ENCODE peak calls at places on chromosomes 3 and 15, in five cellular contexts. O is left ventricle myocardium inferior, P is HAP-1, D is GM23338, Z is heart left ventricle. V is an unnamed sample. For H3K36me3 and H3K27me3, the result is how much of the 10 kb centered on the place peaks cover.

GRCh38 chr3:62183087-62183486 is 190.3 kb downstream of the FEZF2 start:
- DNase-seq in P (no peak), Z (peak), D (no peak), O (no peak), V (no peak)

GRCh38 chr15:68407141-68407885 is 24.6 kb downstream of the ITGA11 start:
- DNase-seq in O (no peak), Z (no peak), P (peak), D (no peak), V (peak)

GRCh38 chr3:73547427-73548036 is 77.2 kb downstream of the PDZRN3 start:
- DNase-seq in Z (no peak), P (no peak), D (peak), O (no peak), V (peak)

GRCh38 chr3:98263944-98264343 is at the start of gene OR5H6:
- DNase-seq in O (no peak), D (no peak), P (no peak), Z (no peak), V (no peak)

GRCh38 chr3:42505203-42505848 is 2.9 kb downstream of the VIPR1 start:
- DNase-seq in O (no peak), D (no peak), P (peak), Z (no peak), V (peak)

GRCh38 chr3:145395421-145395820 is 765.6 kb downstream of the PLOD2 start:
- DNase-seq in Z (no peak), D (no peak), O (no peak), P (no peak), V (no peak)

GRCh38 chr15:28967071-28967470 is 81.3 kb downstream of the APBA2 start:
- DNase-seq in P (no peak), O (no peak), Z (no peak), D (no peak), V (no peak)

GRCh38 chr3:184539801-184540440 is 21.7 kb upstream of the EPHB3 start:
- DNase-seq in O (no peak), Z (no peak), D (peak), P (no peak), V (peak)

GRCh38 chr15:97881568-97881967 is 78.9 kb upstream of the ARRDC4 start:
- DNase-seq in O (no peak), P (no peak), Z (no peak), D (peak), V (no peak)

GRCh38 chr3:170055209-170055608 is 17.4 kb downstream of the GPR160 start:
- DNase-seq in P (no peak), Z (no peak), D (no peak), O (no peak), V (no peak)

GRCh38 chr3:8756671-8757070 is 12.7 kb downstream of the OXTR start:
- DNase-seq in P (no peak), O (no peak), D (no peak), Z (no peak), V (no peak)

GRCh38 chr15:91549581-91549980 is 303.9 kb upstream of the SLCO3A1 start:
- DNase-seq in O (no peak), D (no peak), P (no peak), Z (no peak), V (no peak)

GRCh38 chr3:159907828-159908227 is 80.8 kb upstream of the IL12A start:
- DNase-seq in O (no peak), Z (no peak), D (no peak), P (no peak), V (no peak)

GRCh38 chr15:64452988-64453688 is 7.2 kb upstream of the ZNF609 start:
- DNase-seq in P (peak), Z (peak), D (no peak), O (peak), V (no peak)

GRCh38 chr3:130834476-130834875 is 59.4 kb upstream of the ATP2C1 start:
- DNase-seq in O (no peak), Z (no peak), P (no peak), D (no peak), V (no peak)

GRCh38 chr3:196016485-196016884 is 65.4 kb downstream of the TFRC start:
- DNase-seq in O (no peak), P (no peak), Z (no peak), D (no peak), V (no peak)

GRCh38 chr3:94433811-94434210 is 370.9 kb downstream of the NSUN3 start:
- DNase-seq in O (no peak), D (no peak), P (no peak), Z (no peak), V (no peak)

GRCh38 chr15:78001656-78002055 is 75.9 kb downstream of the TBC1D2B start:
- DNase-seq in D (no peak), Z (no peak), P (no peak), O (no peak), V (no peak)

GRCh38 chr15:78004919-78005634 is 72.4 kb downstream of the TBC1D2B start:
- DNase-seq in Z (peak), D (no peak), O (peak), P (no peak), V (peak)

GRCh38 chr15:78002996-78003395 is 74.5 kb downstream of the TBC1D2B start:
- DNase-seq in Z (no peak), O (no peak), P (no peak), D (no peak), V (no peak)

GRCh38 chr15:78004222-78004727 is 73.2 kb downstream of the TBC1D2B start:
- DNase-seq in D (no peak), P (no peak), O (no peak), Z (no peak), V (no peak)

GRCh38 chr15:78003539-78004008 is 73.9 kb downstream of the TBC1D2B start:
- DNase-seq in Z (no peak), D (no peak), P (no peak), O (no peak), V (no peak)
- H3K36me3 ChIP-seq in Z (under half), D (under half), P (half or more), O (under half), V (under half)

GRCh38 chr15:45105586-45105985 is 8.4 kb downstream of the DUOX2 start:
- DNase-seq in O (no peak), P (no peak), D (no peak), Z (no peak), V (no peak)
- H3K27me3 ChIP-seq in O (half or more), P (under half), D (under half), Z (under half), V (under half)

DNA sequence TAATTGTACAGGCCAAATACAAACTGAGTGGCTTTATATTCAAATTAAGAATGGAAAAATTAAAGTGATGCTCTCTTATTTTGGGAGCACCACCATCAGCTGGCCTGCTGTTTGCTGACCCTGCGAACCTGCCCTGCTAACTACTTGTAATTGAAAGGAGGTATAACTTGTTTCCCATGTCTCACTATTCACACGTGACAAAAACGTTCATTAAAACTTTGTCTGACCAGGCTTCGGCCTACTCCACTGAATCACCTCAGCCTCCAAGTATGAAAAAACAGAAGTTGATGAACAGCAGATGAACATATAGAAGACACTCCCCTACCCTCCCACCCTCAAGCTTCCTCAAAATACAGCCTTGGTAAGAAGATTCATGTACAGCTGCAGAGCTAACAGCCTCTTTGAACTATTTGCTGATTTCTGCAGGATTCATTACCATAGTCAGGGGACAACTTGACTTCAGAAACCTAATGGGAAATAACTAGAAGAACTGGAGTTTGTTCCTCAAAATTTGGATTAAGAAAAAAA is 10.6 kb downstream of the RBM15B start:
- DNase-seq in P (no peak), Z (no peak), O (no peak), D (no peak), V (no peak)
- H3K36me3 ChIP-seq in P (half or more), Z (under half), O (half or more), D (under half), V (under half)

GRCh38 chr15:74827632-74828031 is 1.2 kb downstream of the CPLX3 start:
- DNase-seq in D (no peak), Z (no peak), P (no peak), O (no peak), V (no peak)
- H3K27me3 ChIP-seq in D (under half), Z (under half), P (half or more), O (under half), V (under half)

GRCh38 chr3:141878812-141879211 is 2.4 kb downstream of the ATP1B3 start:
- DNase-seq in D (no peak), O (no peak), P (peak), Z (no peak), V (peak)

GRCh38 chr3:141876891-141877561 is 583 bp downstream of the ATP1B3 start:
- DNase-seq in O (peak), Z (peak), D (peak), P (peak), V (peak)

GRCh38 chr3:141878326-141878725 is 1.9 kb downstream of the ATP1B3 start:
- DNase-seq in P (no peak), Z (no peak), D (no peak), O (no peak), V (no peak)

GRCh38 chr3:141877911-141878310 is 1.5 kb downstream of the ATP1B3 start:
- DNase-seq in Z (no peak), D (peak), O (no peak), P (peak), V (peak)

DNA sequence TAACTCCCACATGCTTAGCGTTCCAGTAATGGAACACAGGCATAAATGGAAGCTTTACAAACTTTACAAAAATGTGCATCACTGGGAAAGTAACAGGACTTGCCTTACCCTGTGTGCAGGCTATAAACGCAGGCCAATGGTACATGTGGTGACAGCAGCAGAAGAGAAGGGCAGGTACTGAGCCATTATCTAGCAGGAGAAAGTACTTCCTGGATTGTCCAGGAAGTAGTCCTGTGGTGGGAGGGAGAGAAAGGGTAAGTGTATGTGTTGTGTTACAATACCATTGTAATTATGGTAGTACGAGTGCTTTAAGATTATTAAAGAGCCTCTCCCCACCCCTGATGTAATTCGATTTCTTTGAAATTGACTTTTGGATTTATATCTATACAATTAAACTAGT is 5.3 kb downstream of the ATP1B3 start:
- DNase-seq in D (no peak), P (no peak), Z (no peak), O (no peak), V (peak)
- H3K36me3 ChIP-seq in D (under half), P (under half), Z (under half), O (under half), V (under half)

DNA sequence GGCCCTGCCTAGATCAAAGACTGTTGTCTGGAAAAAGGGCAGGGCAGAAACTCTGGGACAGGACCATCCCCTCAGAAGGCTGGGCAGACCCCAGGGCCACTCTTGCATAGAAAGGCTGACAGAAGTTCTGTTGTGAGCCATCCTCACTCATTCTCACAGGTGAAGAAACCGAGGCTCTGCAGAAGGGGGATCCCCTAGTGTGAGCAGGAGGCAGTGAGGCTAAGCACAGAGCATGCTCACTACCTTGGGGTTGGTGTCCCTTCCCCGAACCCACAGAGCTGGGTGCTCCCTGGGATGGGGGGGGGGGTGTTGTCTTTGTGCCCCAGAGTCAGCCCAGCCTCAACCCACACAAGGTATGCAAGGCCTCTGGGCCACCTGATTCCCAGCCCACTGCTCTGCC is 50.9 kb upstream of the TMEM115 start:
- DNase-seq in D (no peak), O (no peak), Z (no peak), P (no peak), V (no peak)
- H3K27me3 ChIP-seq in D (under half), O (under half), Z (under half), P (under half), V (under half)

GRCh38 chr15:74631408-74631807 is 15.8 kb downstream of the CLK3 start:
- DNase-seq in P (no peak), D (no peak), O (no peak), Z (no peak), V (no peak)

GRCh38 chr15:74633781-74634180 is 18.1 kb downstream of the CLK3 start:
- DNase-seq in Z (no peak), D (no peak), P (no peak), O (no peak), V (no peak)

GRCh38 chr15:74631935-74632560 is 16.4 kb downstream of the CLK3 start:
- DNase-seq in P (peak), Z (peak), O (peak), D (peak), V (peak)

GRCh38 chr15:74631087-74631385 is 15.4 kb downstream of the CLK3 start:
- DNase-seq in D (no peak), Z (no peak), O (no peak), P (no peak), V (no peak)

GRCh38 chr15:74632601-74633000 is 17.0 kb downstream of the CLK3 start:
- DNase-seq in Z (no peak), D (no peak), O (no peak), P (no peak), V (no peak)
- H3K36me3 ChIP-seq in Z (under half), D (under half), O (half or more), P (half or more), V (under half)

GRCh38 chr15:63041402-63041977 is 1.1 kb upstream of the TPM1 start:
- DNase-seq in O (no peak), P (no peak), Z (no peak), D (no peak), V (no peak)
- H3K27me3 ChIP-seq in O (under half), P (under half), Z (half or more), D (under half), V (under half)

DNA sequence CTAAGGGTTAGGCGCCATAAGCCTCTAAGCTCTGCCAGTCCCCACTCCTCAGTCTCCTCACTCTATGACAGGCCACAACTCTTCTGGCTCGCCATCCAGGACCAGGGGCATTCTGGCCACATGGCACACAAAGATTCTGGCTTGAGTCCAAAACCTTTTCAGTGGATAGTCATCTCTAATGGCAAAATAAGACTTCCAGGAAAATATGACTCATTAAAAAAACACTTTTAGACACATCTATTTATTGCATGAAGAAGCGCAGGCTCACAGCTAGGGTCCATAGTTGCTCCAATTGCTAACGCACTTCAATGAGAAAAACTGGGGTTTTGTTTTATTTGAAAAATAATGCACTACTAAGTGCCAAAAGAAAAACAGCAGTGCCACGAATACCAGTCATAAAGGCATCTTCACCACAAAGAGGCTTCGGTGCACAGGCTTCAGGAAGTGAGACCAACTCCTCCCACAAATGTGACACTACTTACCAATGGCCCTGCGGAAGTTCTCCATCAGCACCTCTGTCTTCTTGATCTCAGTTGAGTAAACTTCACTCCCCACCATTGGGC is 11.1 kb downstream of the RUVBL1 start:
- DNase-seq in D (no peak), Z (no peak), O (no peak), P (no peak), V (no peak)
- H3K36me3 ChIP-seq in D (half or more), Z (under half), O (under half), P (half or more), V (under half)

GRCh38 chr3:30084304-30084703 is 522.1 kb upstream of the TGFBR2 start:
- DNase-seq in Z (no peak), O (no peak), P (no peak), D (no peak), V (no peak)
- H3K27me3 ChIP-seq in Z (under half), O (under half), P (under half), D (half or more), V (under half)

V was measured in colonic mucosa.